ENCODE peak calls at places on chromosomes 6 and 20, in eight cellular contexts. One of them, this sample, is unnamed.

GRCh38 chr6:142885182-142885867 is 59.7 kb downstream of the HIVEP2 start:
- DNase-seq in right lobe of liver: no peak
- DNase-seq in fibroblast of pulmonary artery: peak; percentile 99
- DNase-seq in dorsolateral prefrontal cortex: no peak
- DNase-seq in A549: peak; percentile 95
- DNase-seq in GM10248: peak; percentile 35
- DNase-seq in OCI-LY7: peak; percentile 69
- DNase-seq in GM06990: peak; percentile 63
- DNase-seq in this sample: peak; percentile 54

GRCh38 chr6:7566617-7567173 is 23.3 kb upstream of the SNRNP48 start:
- DNase-seq in GM10248: no peak
- DNase-seq in right lobe of liver: no peak
- DNase-seq in A549: peak; percentile 39
- DNase-seq in fibroblast of pulmonary artery: no peak
- DNase-seq in OCI-LY7: no peak
- DNase-seq in dorsolateral prefrontal cortex: no peak
- DNase-seq in GM06990: no peak
- DNase-seq in this sample: no peak

GRCh38 chr20:17708675-17709360 is 9.1 kb downstream of the BANF2 start:
- DNase-seq in fibroblast of pulmonary artery: no peak
- DNase-seq in GM06990: no peak
- DNase-seq in dorsolateral prefrontal cortex: no peak
- DNase-seq in GM10248: no peak
- DNase-seq in OCI-LY7: no peak
- DNase-seq in A549: no peak
- DNase-seq in right lobe of liver: no peak
- DNase-seq in this sample: no peak

GRCh38 chr6:72715119-72715518 is 93.3 kb downstream of the KCNQ5 start:
- DNase-seq in OCI-LY7: no peak
- DNase-seq in GM06990: no peak
- DNase-seq in right lobe of liver: no peak
- DNase-seq in GM10248: no peak
- DNase-seq in A549: no peak
- DNase-seq in dorsolateral prefrontal cortex: no peak
- DNase-seq in fibroblast of pulmonary artery: no peak
- DNase-seq in this sample: no peak

GRCh38 chr6:127515794-127516675 is 3.1 kb downstream of the MTCL3 start:
- DNase-seq in A549: peak; percentile 7
- DNase-seq in OCI-LY7: peak; percentile 66
- DNase-seq in GM06990: peak; percentile 79
- DNase-seq in fibroblast of pulmonary artery: peak; percentile 64
- DNase-seq in right lobe of liver: peak; percentile 59
- DNase-seq in GM10248: peak; percentile 81
- DNase-seq in dorsolateral prefrontal cortex: peak; percentile 71
- DNase-seq in this sample: peak; percentile 85

GRCh38 chr6:27541212-27541931 is 68.5 kb upstream of the ZNF184 start:
- DNase-seq in fibroblast of pulmonary artery: no peak
- DNase-seq in GM10248: no peak
- DNase-seq in dorsolateral prefrontal cortex: no peak
- DNase-seq in A549: peak; percentile 85
- DNase-seq in right lobe of liver: no peak
- DNase-seq in OCI-LY7: no peak
- DNase-seq in GM06990: no peak
- DNase-seq in this sample: peak; percentile 62

GRCh38 chr20:61732511-61733210 is 333.0 kb downstream of the TAF4 start:
- DNase-seq in GM06990: no peak
- DNase-seq in dorsolateral prefrontal cortex: no peak
- DNase-seq in OCI-LY7: no peak
- DNase-seq in GM10248: no peak
- DNase-seq in A549: no peak
- DNase-seq in fibroblast of pulmonary artery: no peak
- DNase-seq in right lobe of liver: peak; percentile 27
- DNase-seq in this sample: no peak

GRCh38 chr20:56978475-56978874 is 288.0 kb downstream of the BMP7 start:
- DNase-seq in dorsolateral prefrontal cortex: no peak
- DNase-seq in OCI-LY7: no peak
- DNase-seq in GM10248: no peak
- DNase-seq in GM06990: no peak
- DNase-seq in A549: no peak
- DNase-seq in fibroblast of pulmonary artery: no peak
- DNase-seq in right lobe of liver: no peak
- DNase-seq in this sample: no peak

GRCh38 chr20:44967207-44967807 is 995 bp downstream of the STK4 start:
- DNase-seq in right lobe of liver: no peak
- DNase-seq in dorsolateral prefrontal cortex: no peak
- DNase-seq in A549: no peak
- DNase-seq in GM06990: peak; percentile 41
- DNase-seq in fibroblast of pulmonary artery: no peak
- DNase-seq in OCI-LY7: peak; percentile 77
- DNase-seq in GM10248: no peak
- DNase-seq in this sample: no peak

GRCh38 chr20:58160451-58161051 is 67.9 kb downstream of the ANKRD60 start:
- DNase-seq in A549: no peak
- DNase-seq in fibroblast of pulmonary artery: no peak
- DNase-seq in dorsolateral prefrontal cortex: no peak
- DNase-seq in right lobe of liver: no peak
- DNase-seq in GM10248: no peak
- DNase-seq in OCI-LY7: no peak
- DNase-seq in GM06990: no peak
- DNase-seq in this sample: no peak

GRCh38 chr6:32117461-32117860 is 8.3 kb upstream of the TNXB start:
- DNase-seq in dorsolateral prefrontal cortex: no peak
- DNase-seq in GM06990: no peak
- DNase-seq in right lobe of liver: no peak
- DNase-seq in OCI-LY7: no peak
- DNase-seq in A549: no peak
- DNase-seq in fibroblast of pulmonary artery: no peak
- DNase-seq in GM10248: no peak
- DNase-seq in this sample: no peak

GRCh38 chr6:34508425-34508824 is 42.5 kb downstream of the PACSIN1 start:
- DNase-seq in OCI-LY7: no peak
- DNase-seq in fibroblast of pulmonary artery: no peak
- DNase-seq in A549: no peak
- DNase-seq in dorsolateral prefrontal cortex: no peak
- DNase-seq in GM10248: no peak
- DNase-seq in GM06990: no peak
- DNase-seq in right lobe of liver: peak; percentile 1
- DNase-seq in this sample: no peak
- TF ChIP-seq CTCF in OCI-LY7: no peak
- TF ChIP-seq CTCF in fibroblast of pulmonary artery: peak; percentile 7
- TF ChIP-seq CTCF in A549: no peak
- TF ChIP-seq CTCF in dorsolateral prefrontal cortex: no peak
- TF ChIP-seq CTCF in GM10248: no peak
- TF ChIP-seq CTCF in GM06990: no peak
- TF ChIP-seq CTCF in right lobe of liver: no peak
- TF ChIP-seq CTCF in this sample: no peak

DNA sequence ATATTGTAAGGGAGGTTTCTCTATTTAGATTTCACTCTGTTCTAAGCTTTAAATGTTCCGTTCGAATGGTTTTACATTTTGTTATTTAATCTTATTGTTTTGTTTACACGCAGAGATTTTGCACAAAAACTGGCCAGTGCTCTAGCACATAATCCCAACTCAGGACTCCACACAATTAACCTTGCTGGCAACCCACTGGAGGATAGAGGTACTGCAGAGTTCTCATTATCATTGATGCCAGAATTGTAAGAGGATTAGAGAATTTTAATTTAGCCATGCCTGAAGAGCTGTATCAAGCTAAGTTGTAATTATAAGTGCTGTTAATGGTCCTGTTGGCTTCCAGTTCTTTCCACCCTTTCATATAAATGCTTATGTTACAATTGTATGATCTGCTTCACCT is 179.7 kb upstream of the SCGN start:
- DNase-seq in GM06990: no peak
- DNase-seq in right lobe of liver: no peak
- DNase-seq in A549: no peak
- DNase-seq in fibroblast of pulmonary artery: no peak
- DNase-seq in dorsolateral prefrontal cortex: no peak
- DNase-seq in GM10248: no peak
- DNase-seq in OCI-LY7: no peak
- DNase-seq in this sample: peak; percentile 37
- TF ChIP-seq CTCF in GM06990: no peak
- TF ChIP-seq CTCF in right lobe of liver: no peak
- TF ChIP-seq CTCF in A549: no peak
- TF ChIP-seq CTCF in fibroblast of pulmonary artery: peak; percentile 30
- TF ChIP-seq CTCF in dorsolateral prefrontal cortex: no peak
- TF ChIP-seq CTCF in GM10248: no peak
- TF ChIP-seq CTCF in OCI-LY7: peak; percentile 54
- TF ChIP-seq CTCF in this sample: peak; percentile 39

GRCh38 chr6:161100072-161100471 is 108.5 kb downstream of the MAP3K4 start:
- DNase-seq in right lobe of liver: no peak
- DNase-seq in fibroblast of pulmonary artery: no peak
- DNase-seq in OCI-LY7: no peak
- DNase-seq in dorsolateral prefrontal cortex: peak; percentile 80
- DNase-seq in GM10248: no peak
- DNase-seq in GM06990: no peak
- DNase-seq in A549: no peak
- DNase-seq in this sample: no peak
- TF ChIP-seq CTCF in right lobe of liver: no peak
- TF ChIP-seq CTCF in fibroblast of pulmonary artery: no peak
- TF ChIP-seq CTCF in OCI-LY7: no peak
- TF ChIP-seq CTCF in dorsolateral prefrontal cortex: peak; percentile 34
- TF ChIP-seq CTCF in GM10248: no peak
- TF ChIP-seq CTCF in GM06990: no peak
- TF ChIP-seq CTCF in A549: no peak
- TF ChIP-seq CTCF in this sample: no peak

GRCh38 chr6:90610671-90611542 is 24.0 kb upstream of the MAP3K7 start:
- DNase-seq in GM06990: peak; percentile 45
- DNase-seq in fibroblast of pulmonary artery: peak; percentile 10
- DNase-seq in OCI-LY7: peak; percentile 56
- DNase-seq in A549: peak; percentile 0
- DNase-seq in GM10248: peak; percentile 57
- DNase-seq in right lobe of liver: peak; percentile 53
- DNase-seq in dorsolateral prefrontal cortex: peak; percentile 38
- DNase-seq in this sample: peak; percentile 56

GRCh38 chr6:90605749-90606344 is 19.0 kb upstream of the MAP3K7 start:
- DNase-seq in GM06990: no peak
- DNase-seq in GM10248: no peak
- DNase-seq in right lobe of liver: no peak
- DNase-seq in fibroblast of pulmonary artery: no peak
- DNase-seq in A549: no peak
- DNase-seq in OCI-LY7: no peak
- DNase-seq in dorsolateral prefrontal cortex: no peak
- DNase-seq in this sample: no peak

GRCh38 chr6:90610291-90610670 is 23.4 kb upstream of the MAP3K7 start:
- DNase-seq in fibroblast of pulmonary artery: peak; percentile 10
- DNase-seq in dorsolateral prefrontal cortex: no peak
- DNase-seq in GM06990: peak; percentile 18
- DNase-seq in GM10248: peak; percentile 15
- DNase-seq in right lobe of liver: no peak
- DNase-seq in A549: no peak
- DNase-seq in OCI-LY7: no peak
- DNase-seq in this sample: peak; percentile 34

GRCh38 chr6:90611996-90612690 is 25.3 kb upstream of the MAP3K7 start:
- DNase-seq in right lobe of liver: peak; percentile 43
- DNase-seq in GM10248: no peak
- DNase-seq in A549: no peak
- DNase-seq in fibroblast of pulmonary artery: no peak
- DNase-seq in dorsolateral prefrontal cortex: no peak
- DNase-seq in GM06990: no peak
- DNase-seq in OCI-LY7: no peak
- DNase-seq in this sample: no peak

GRCh38 chr6:90611543-90611864 is 24.6 kb upstream of the MAP3K7 start:
- DNase-seq in A549: no peak
- DNase-seq in OCI-LY7: no peak
- DNase-seq in fibroblast of pulmonary artery: peak; percentile 32
- DNase-seq in right lobe of liver: no peak
- DNase-seq in dorsolateral prefrontal cortex: no peak
- DNase-seq in GM10248: no peak
- DNase-seq in GM06990: no peak
- DNase-seq in this sample: no peak
- TF ChIP-seq CTCF in A549: no peak
- TF ChIP-seq CTCF in OCI-LY7: no peak
- TF ChIP-seq CTCF in fibroblast of pulmonary artery: peak; percentile 9
- TF ChIP-seq CTCF in right lobe of liver: no peak
- TF ChIP-seq CTCF in dorsolateral prefrontal cortex: no peak
- TF ChIP-seq CTCF in GM10248: no peak
- TF ChIP-seq CTCF in GM06990: peak; percentile 29
- TF ChIP-seq CTCF in this sample: no peak

GRCh38 chr6:158595223-158595622 is 35.3 kb downstream of the TMEM181 start:
- DNase-seq in dorsolateral prefrontal cortex: no peak
- DNase-seq in A549: no peak
- DNase-seq in right lobe of liver: no peak
- DNase-seq in GM10248: no peak
- DNase-seq in fibroblast of pulmonary artery: peak; percentile 24
- DNase-seq in OCI-LY7: peak; percentile 19
- DNase-seq in GM06990: no peak
- DNase-seq in this sample: no peak
- TF ChIP-seq CTCF in dorsolateral prefrontal cortex: no peak
- TF ChIP-seq CTCF in A549: no peak
- TF ChIP-seq CTCF in right lobe of liver: peak; percentile 20
- TF ChIP-seq CTCF in GM10248: no peak
- TF ChIP-seq CTCF in fibroblast of pulmonary artery: peak; percentile 31
- TF ChIP-seq CTCF in OCI-LY7: peak; percentile 69
- TF ChIP-seq CTCF in GM06990: peak; percentile 34
- TF ChIP-seq CTCF in this sample: peak; percentile 13

GRCh38 chr20:20089939-20090338 is 37.6 kb downstream of the CFAP61 start:
- DNase-seq in GM10248: no peak
- DNase-seq in OCI-LY7: no peak
- DNase-seq in dorsolateral prefrontal cortex: no peak
- DNase-seq in A549: no peak
- DNase-seq in fibroblast of pulmonary artery: no peak
- DNase-seq in right lobe of liver: no peak
- DNase-seq in GM06990: no peak
- DNase-seq in this sample: no peak

GRCh38 chr20:20094410-20094809 is 42.1 kb downstream of the CFAP61 start:
- DNase-seq in fibroblast of pulmonary artery: no peak
- DNase-seq in OCI-LY7: no peak
- DNase-seq in A549: no peak
- DNase-seq in GM06990: no peak
- DNase-seq in dorsolateral prefrontal cortex: no peak
- DNase-seq in right lobe of liver: no peak
- DNase-seq in GM10248: no peak
- DNase-seq in this sample: no peak

GRCh38 chr20:20095114-20095872 is 43.0 kb downstream of the CFAP61 start:
- DNase-seq in GM06990: no peak
- DNase-seq in fibroblast of pulmonary artery: no peak
- DNase-seq in dorsolateral prefrontal cortex: no peak
- DNase-seq in right lobe of liver: no peak
- DNase-seq in GM10248: no peak
- DNase-seq in OCI-LY7: no peak
- DNase-seq in A549: no peak
- DNase-seq in this sample: no peak

GRCh38 chr20:20096421-20096820 is 44.1 kb downstream of the CFAP61 start:
- DNase-seq in GM06990: no peak
- DNase-seq in fibroblast of pulmonary artery: no peak
- DNase-seq in dorsolateral prefrontal cortex: peak; percentile 35
- DNase-seq in right lobe of liver: no peak
- DNase-seq in OCI-LY7: no peak
- DNase-seq in GM10248: no peak
- DNase-seq in A549: no peak
- DNase-seq in this sample: no peak

GRCh38 chr20:20092852-20093251 is 40.5 kb downstream of the CFAP61 start:
- DNase-seq in fibroblast of pulmonary artery: no peak
- DNase-seq in dorsolateral prefrontal cortex: no peak
- DNase-seq in GM10248: no peak
- DNase-seq in A549: no peak
- DNase-seq in right lobe of liver: no peak
- DNase-seq in OCI-LY7: no peak
- DNase-seq in GM06990: no peak
- DNase-seq in this sample: no peak
- TF ChIP-seq CTCF in fibroblast of pulmonary artery: no peak
- TF ChIP-seq CTCF in dorsolateral prefrontal cortex: no peak
- TF ChIP-seq CTCF in GM10248: no peak
- TF ChIP-seq CTCF in A549: no peak
- TF ChIP-seq CTCF in right lobe of liver: no peak
- TF ChIP-seq CTCF in OCI-LY7: no peak
- TF ChIP-seq CTCF in GM06990: no peak
- TF ChIP-seq CTCF in this sample: no peak

GRCh38 chr6:35496036-35496850 is 636 bp downstream of the TEAD3 start:
- DNase-seq in dorsolateral prefrontal cortex: no peak
- DNase-seq in fibroblast of pulmonary artery: no peak
- DNase-seq in A549: no peak
- DNase-seq in right lobe of liver: peak; percentile 74
- DNase-seq in GM10248: no peak
- DNase-seq in OCI-LY7: no peak
- DNase-seq in GM06990: no peak
- DNase-seq in this sample: peak; percentile 63
- TF ChIP-seq CTCF in dorsolateral prefrontal cortex: no peak
- TF ChIP-seq CTCF in fibroblast of pulmonary artery: no peak
- TF ChIP-seq CTCF in A549: no peak
- TF ChIP-seq CTCF in right lobe of liver: no peak
- TF ChIP-seq CTCF in GM10248: no peak
- TF ChIP-seq CTCF in OCI-LY7: no peak
- TF ChIP-seq CTCF in GM06990: no peak
- TF ChIP-seq CTCF in this sample: no peak

This sample was measured in A673.